ENCODE peak calls at places on chromosome 12, in ten cellular contexts. Z, L, Q, H, Y, M, U, F, T and V are unnamed samples.

GRCh38 chr12:6778212-6778570 is 5.9 kb downstream of the LAG3 start:
- DNase-seq in Z (no peak), L (no peak), Q (no peak), H (no peak), Y (no peak), M (no peak), U (peak; percentile 43), F (no peak), T (no peak), V (peak; percentile 55)

GRCh38 chr12:12239127-12239526 is 27.7 kb downstream of the LRP6 start:
- DNase-seq in Z (no peak), L (no peak), Q (no peak), H (no peak), Y (no peak), M (no peak), U (no peak), F (no peak), T (no peak), V (no peak)

GRCh38 chr12:94753071-94753779 is 102.9 kb upstream of the TMCC3 start:
- DNase-seq in Z (no peak), L (no peak), Q (no peak), H (no peak), Y (no peak), M (peak; percentile 20), U (peak; percentile 52), F (no peak), T (no peak), V (no peak)

GRCh38 chr12:111784953-111785352 is 18.2 kb downstream of the ALDH2 start:
- DNase-seq in Z (no peak), L (no peak), Q (no peak), H (no peak), Y (no peak), M (no peak), U (no peak), F (no peak), T (no peak), V (no peak)

GRCh38 chr12:102631274-102631673 is 150.9 kb upstream of the IGF1 start:
- DNase-seq in Z (no peak), L (no peak), Q (peak; percentile 33), H (no peak), Y (no peak), M (peak; percentile 76), U (no peak), F (peak; percentile 6), T (no peak), V (no peak)

GRCh38 chr12:62760779-62761178 is 174.2 kb downstream of the PPM1H start:
- DNase-seq in Z (no peak), L (no peak), Q (no peak), H (no peak), Y (no peak), M (peak; percentile 41), U (no peak), F (no peak), T (no peak), V (no peak)

GRCh38 chr12:89636054-89636775 is 72.4 kb downstream of the ATP2B1 start:
- DNase-seq in Z (no peak), L (peak; percentile 4), Q (no peak), H (no peak), Y (no peak), M (peak; percentile 62), U (no peak), F (peak; percentile 77), T (no peak), V (no peak)

GRCh38 chr12:118035194-118036041 is 18.9 kb downstream of the RFC5 start:
- DNase-seq in Z (no peak), L (no peak), Q (no peak), H (no peak), Y (no peak), M (no peak), U (no peak), F (peak; percentile 50), T (no peak), V (no peak)

GRCh38 chr12:14964401-14964800 is 3.0 kb upstream of the ARHGDIB start:
- DNase-seq in Z (no peak), L (no peak), Q (no peak), H (no peak), Y (no peak), M (no peak), U (no peak), F (no peak), T (no peak), V (no peak)

GRCh38 chr12:14961466-14962155 is at the start of gene ARHGDIB:
- DNase-seq in Z (no peak), L (peak; percentile 88), Q (peak; percentile 53), H (no peak), Y (peak; percentile 83), M (no peak), U (peak; percentile 40), F (no peak), T (peak; percentile 66), V (peak; percentile 39)

GRCh38 chr12:14963520-14963919 is 2.1 kb upstream of the ARHGDIB start:
- DNase-seq in Z (no peak), L (no peak), Q (no peak), H (no peak), Y (no peak), M (no peak), U (no peak), F (no peak), T (no peak), V (no peak)

GRCh38 chr12:14962180-14962579 is 779 bp upstream of the ARHGDIB start:
- DNase-seq in Z (no peak), L (no peak), Q (no peak), H (no peak), Y (no peak), M (no peak), U (no peak), F (no peak), T (no peak), V (no peak)

GRCh38 chr12:14962797-14963196 is 1.4 kb upstream of the ARHGDIB start:
- DNase-seq in Z (no peak), L (no peak), Q (no peak), H (no peak), Y (no peak), M (no peak), U (no peak), F (no peak), T (no peak), V (no peak)
- H3K4me3 ChIP-seq in Z (no peak overlapping the region), L (no peak overlapping the region), Q (peak overlapping the region; percentile 54), H (no peak overlapping the region), Y (peak overlapping the region; percentile 17), M (no peak overlapping the region), U (no peak overlapping the region), F (no peak overlapping the region), T (no peak overlapping the region), V (no peak overlapping the region)

GRCh38 chr12:57130941-57131340 is 2.7 kb downstream of the LRP1 start:
- DNase-seq in Z (no peak), L (no peak), Q (no peak), H (no peak), Y (no peak), M (no peak), U (no peak), F (no peak), T (no peak), V (no peak)

GRCh38 chr12:57128519-57129247 is 400 bp downstream of the LRP1 start:
- DNase-seq in Z (no peak), L (no peak), Q (no peak), H (no peak), Y (no peak), M (no peak), U (no peak), F (no peak), T (no peak), V (no peak)

GRCh38 chr12:57127101-57127709 is 1.1 kb upstream of the LRP1 start:
- DNase-seq in Z (peak; percentile 89), L (no peak), Q (peak; percentile 77), H (peak; percentile 71), Y (peak; percentile 46), M (no peak), U (peak; percentile 71), F (peak; percentile 62), T (peak; percentile 23), V (peak; percentile 92)

GRCh38 chr12:57127710-57128518 is at the start of gene LRP1:
- DNase-seq in Z (peak; percentile 93), L (no peak), Q (peak; percentile 80), H (peak; percentile 80), Y (peak; percentile 85), M (peak; percentile 66), U (peak; percentile 90), F (peak; percentile 79), T (peak; percentile 73), V (peak; percentile 89)

DNA sequence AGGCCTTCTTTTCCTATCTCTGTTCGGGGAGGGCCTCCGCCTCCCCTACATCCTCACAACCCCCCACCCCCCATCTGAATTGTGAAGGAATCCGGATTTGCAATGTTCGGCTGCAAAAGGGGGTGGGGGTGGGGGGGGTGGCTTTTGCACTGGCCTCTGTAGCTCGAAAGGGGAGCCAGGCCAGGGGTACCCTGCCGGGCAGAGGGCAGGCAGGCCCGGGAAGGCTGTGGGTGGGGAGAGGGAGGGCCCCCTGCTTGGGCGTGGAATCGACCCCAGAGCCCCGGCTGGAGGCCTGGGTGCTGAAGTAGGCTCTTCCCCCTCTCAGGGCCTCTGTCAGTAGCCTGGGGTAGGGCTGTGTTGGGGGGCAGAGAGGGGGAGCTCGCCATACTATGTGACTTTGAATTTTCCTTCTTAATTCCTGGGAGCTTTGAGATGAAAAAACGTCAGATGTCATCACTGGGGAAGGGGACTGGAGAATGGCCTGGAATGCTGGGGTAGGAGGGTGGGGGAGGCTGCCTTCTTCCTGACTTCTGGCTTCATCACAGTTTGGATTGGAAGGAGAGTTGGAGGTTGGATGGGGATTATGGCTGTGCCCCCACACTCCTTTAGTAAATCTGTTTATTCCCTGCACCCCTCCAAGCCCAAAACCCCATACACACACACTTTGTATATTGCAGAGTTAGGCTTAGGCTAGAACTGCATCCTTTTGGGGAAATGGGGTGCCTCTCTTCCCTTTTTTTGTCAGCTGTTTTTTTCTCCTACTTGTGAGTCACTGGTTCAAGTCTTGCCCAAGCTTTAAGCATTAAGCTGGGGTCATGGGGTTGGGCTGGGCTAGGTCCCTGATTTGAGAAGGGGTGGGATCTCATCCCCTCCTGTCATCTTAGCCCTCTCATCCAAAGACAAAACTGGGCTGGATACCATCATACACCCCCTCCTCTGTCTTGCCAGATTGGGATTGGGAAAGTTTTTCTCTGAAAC is 1.3 kb downstream of the LRP1 start:
- DNase-seq in Z (no peak), L (no peak), Q (no peak), H (peak; percentile 71), Y (no peak), M (no peak), U (peak; percentile 72), F (no peak), T (no peak), V (no peak)
- H3K4me1 ChIP-seq in Z (peaks cover 28% of the 10 kb centered on the region), L (peaks cover 16% of the 10 kb centered on the region), Q (peaks cover 8% of the 10 kb centered on the region), H (peaks cover 62% of the 10 kb centered on the region), Y (no peaks in the 10 kb centered on the region), M (peaks cover 51% of the 10 kb centered on the region), U (peaks cover 6% of the 10 kb centered on the region), F (peaks cover 18% of the 10 kb centered on the region), T (peaks cover 13% of the 10 kb centered on the region), V (peaks cover 56% of the 10 kb centered on the region)

GRCh38 chr12:2179953-2180736 is 127.4 kb downstream of the CACNA1C start:
- DNase-seq in Z (no peak), L (no peak), Q (no peak), H (peak; percentile 34), Y (no peak), M (peak; percentile 95), U (peak; percentile 87), F (peak; percentile 76), T (no peak), V (peak; percentile 76)

GRCh38 chr12:2185751-2186341 is 133.1 kb downstream of the CACNA1C start:
- DNase-seq in Z (no peak), L (no peak), Q (no peak), H (no peak), Y (no peak), M (peak; percentile 76), U (no peak), F (no peak), T (no peak), V (no peak)

GRCh38 chr12:2180737-2181082 is 127.9 kb downstream of the CACNA1C start:
- DNase-seq in Z (no peak), L (no peak), Q (no peak), H (no peak), Y (no peak), M (no peak), U (no peak), F (no peak), T (no peak), V (no peak)

GRCh38 chr12:2187195-2187963 is 134.6 kb downstream of the CACNA1C start:
- DNase-seq in Z (no peak), L (no peak), Q (no peak), H (no peak), Y (no peak), M (no peak), U (no peak), F (no peak), T (no peak), V (no peak)

GRCh38 chr12:2183556-2184541 is 131.1 kb downstream of the CACNA1C start:
- DNase-seq in Z (no peak), L (no peak), Q (no peak), H (peak; percentile 9), Y (no peak), M (peak; percentile 82), U (no peak), F (no peak), T (no peak), V (no peak)
- H3K4me3 ChIP-seq in Z (no peak overlapping the region), L (no peak overlapping the region), Q (no peak overlapping the region), H (no peak overlapping the region), Y (no peak overlapping the region), M (no peak overlapping the region), U (no peak overlapping the region), F (no peak overlapping the region), T (no peak overlapping the region), V (no peak overlapping the region)

DNA sequence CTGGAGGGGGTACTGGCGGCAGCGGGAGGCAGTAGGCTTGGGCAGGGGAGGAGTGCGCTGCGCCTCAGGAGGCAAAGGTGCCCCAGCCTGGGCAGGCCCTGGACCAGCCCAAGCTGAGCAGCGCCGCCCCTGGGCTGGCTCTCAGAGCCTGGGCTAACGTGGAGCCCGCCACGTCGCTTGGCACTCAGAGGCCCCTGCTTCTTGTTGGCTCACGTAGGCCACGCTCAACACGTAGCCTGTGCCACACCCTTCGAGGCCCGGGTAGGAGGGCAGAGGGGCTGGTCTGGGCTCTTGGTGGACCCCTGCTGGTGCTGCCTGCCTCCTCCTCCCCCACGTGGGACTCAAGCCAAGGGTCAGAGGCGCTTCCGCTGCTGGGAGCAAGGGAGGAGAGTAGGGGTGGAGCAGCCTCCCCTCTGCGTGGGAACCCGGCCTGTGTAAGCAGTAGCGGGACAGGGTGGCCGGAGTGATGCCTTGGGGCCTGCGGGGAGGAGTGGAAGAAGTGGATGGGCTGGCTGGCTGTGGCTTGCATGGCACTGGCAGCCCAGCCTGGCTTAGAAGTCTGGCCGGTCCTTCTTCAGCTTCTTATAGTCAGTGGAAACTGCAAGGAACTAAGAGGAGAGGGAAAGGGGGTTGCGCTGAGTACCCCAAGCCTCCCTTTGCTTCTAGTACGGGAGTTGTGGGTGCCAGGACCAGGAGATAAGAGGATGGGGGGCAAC is 5.7 kb downstream of the SHMT2 start:
- DNase-seq in Z (no peak), L (peak; percentile 76), Q (no peak), H (no peak), Y (no peak), M (no peak), U (peak; percentile 89), F (no peak), T (no peak), V (no peak)
- H3K4me1 ChIP-seq in Z (peaks cover 37% of the 10 kb centered on the region), L (peaks cover 82% of the 10 kb centered on the region), Q (peaks cover 22% of the 10 kb centered on the region), H (peaks cover 72% of the 10 kb centered on the region), Y (peaks cover 46% of the 10 kb centered on the region), M (peaks cover 33% of the 10 kb centered on the region), U (no peaks in the 10 kb centered on the region), F (peaks cover 26% of the 10 kb centered on the region), T (peaks cover 50% of the 10 kb centered on the region), V (peaks cover 25% of the 10 kb centered on the region)